ENCODE peak calls at places on chromosomes 12 and 14, in ten cellular contexts. Y is heart right ventricle, X is stomach, W is cardiac fibroblast, H is HFF-Myc, E is pancreas, C is GM23338, I is mucosa of descending colon, K is HepG2, B is Caco-2. M is an unnamed sample.

GRCh38 chr14:34721129-34721528 is 6.7 kb upstream of the CFL2 start:
- DNase-seq in Y (no peak), X (no peak), W (no peak), H (no peak), E (no peak), C (no peak), I (no peak), K (no peak), B (no peak), M (no peak)

GRCh38 chr14:100882026-100882967 is 21.2 kb downstream of the RTL1 start:
- DNase-seq in Y (no peak), X (no peak), W (no peak), H (no peak), E (no peak), C (no peak), I (no peak), K (no peak), B (no peak), M (no peak)

GRCh38 chr14:66530526-66530925 is 22.6 kb downstream of the GPHN start:
- DNase-seq in Y (no peak), X (no peak), W (no peak), H (no peak), E (no peak), C (no peak), I (peak), K (no peak), B (no peak), M (no peak)

GRCh38 chr12:132772551-132772950 is 10.9 kb upstream of the ANKLE2 start:
- DNase-seq in Y (no peak), X (peak), W (no peak), H (no peak), E (no peak), C (no peak), I (no peak), K (no peak), B (no peak), M (no peak)

GRCh38 chr14:77265561-77266335 is 5.3 kb downstream of the NGB start:
- DNase-seq in Y (no peak), X (no peak), W (no peak), H (no peak), E (no peak), C (peak), I (no peak), K (no peak), B (no peak), M (no peak)

GRCh38 chr14:22982477-22983245 is at the start of gene AJUBA:
- DNase-seq in Y (peak), X (peak), W (peak), H (peak), E (peak), C (peak), I (peak), K (peak), B (peak), M (peak)

GRCh38 chr12:9773216-9773877 is 12.6 kb upstream of the CD69 start:
- DNase-seq in Y (no peak), X (no peak), W (no peak), H (no peak), E (no peak), C (no peak), I (no peak), K (no peak), B (no peak), M (no peak)

GRCh38 chr12:1473418-1473817 is 121.0 kb downstream of the FBXL14 start:
- DNase-seq in Y (no peak), X (no peak), W (no peak), H (no peak), E (no peak), C (no peak), I (peak), K (no peak), B (no peak), M (no peak)

GRCh38 chr14:38982837-38983236 is 120.2 kb downstream of the SEC23A start:
- DNase-seq in Y (no peak), X (no peak), W (no peak), H (no peak), E (no peak), C (no peak), I (no peak), K (no peak), B (no peak), M (no peak)

GRCh38 chr14:79551591-79551990 is 659.7 kb downstream of the DIO2 start:
- DNase-seq in Y (no peak), X (no peak), W (no peak), H (no peak), E (no peak), C (no peak), I (no peak), K (no peak), B (peak), M (no peak)

GRCh38 chr14:20632831-20633771 is 8.4 kb downstream of the OR6S1 start:
- DNase-seq in Y (no peak), X (peak), W (peak), H (peak), E (peak), C (peak), I (peak), K (peak), B (peak), M (peak)

GRCh38 chr12:64739778-64740177 is 19.4 kb downstream of the GNS start:
- DNase-seq in Y (no peak), X (no peak), W (peak), H (no peak), E (no peak), C (no peak), I (no peak), K (no peak), B (no peak), M (no peak)

GRCh38 chr14:63045612-63046320 is 508 bp upstream of the KCNH5 start:
- DNase-seq in Y (no peak), X (no peak), W (peak), H (no peak), E (peak), C (peak), I (no peak), K (peak), B (no peak), M (no peak)

GRCh38 chr12:84397279-84397678 is 515.3 kb downstream of the SLC6A15 start:
- DNase-seq in Y (no peak), X (no peak), W (peak), H (no peak), E (no peak), C (no peak), I (no peak), K (no peak), B (no peak), M (peak)

GRCh38 chr14:25009891-25010290 is 40.1 kb downstream of the STXBP6 start:
- DNase-seq in Y (no peak), X (no peak), W (peak), H (peak), E (no peak), C (peak), I (no peak), K (peak), B (peak), M (no peak)

DNA sequence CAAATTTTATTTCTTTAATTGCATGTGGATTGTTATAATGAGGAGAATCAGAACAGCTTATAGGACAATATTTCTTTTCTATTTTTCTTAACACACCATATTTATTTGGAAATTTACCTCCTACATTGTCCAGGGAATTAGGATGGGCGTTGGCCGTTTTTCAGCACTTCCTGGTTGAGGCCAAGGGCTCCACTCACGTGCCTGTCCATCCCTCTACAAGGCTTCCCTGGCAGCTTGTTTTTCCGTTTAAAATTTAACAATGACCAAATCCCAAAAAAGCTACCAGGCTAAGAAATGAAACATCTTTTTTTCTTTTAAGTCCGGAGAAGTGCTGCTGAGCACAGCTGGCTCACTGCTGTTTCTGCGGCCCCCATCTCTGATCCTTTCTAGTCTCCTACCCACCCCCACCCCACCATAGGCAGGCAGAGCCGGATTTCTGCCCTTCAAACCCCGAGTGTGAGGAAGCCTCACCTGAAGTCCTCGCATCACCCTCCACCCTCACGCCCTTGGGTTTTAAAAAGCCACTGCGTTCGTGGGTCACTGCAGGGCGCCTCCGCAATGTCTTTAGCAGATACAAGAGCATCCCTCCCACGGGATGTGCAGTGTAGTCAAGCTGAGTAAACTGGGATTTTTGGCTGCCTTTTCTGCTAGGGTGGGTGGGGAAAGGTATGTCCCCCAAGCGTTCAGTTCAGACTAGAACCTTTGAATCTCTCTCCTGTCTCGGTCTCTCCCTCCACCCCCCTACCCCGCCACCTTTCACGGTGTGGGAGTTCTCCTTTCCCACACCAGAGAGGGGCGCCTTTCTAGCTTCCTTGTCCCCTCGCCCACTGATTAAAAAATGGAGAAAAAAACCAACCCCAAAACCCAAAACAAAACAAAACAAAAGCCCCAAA is 767 bp upstream of the FAR2 start:
- DNase-seq in Y (peak), X (no peak), W (peak), H (peak), E (no peak), C (no peak), I (peak), K (no peak), B (no peak), M (no peak)
- TF ChIP-seq CTCF in Y (no peak), X (no peak), W (no peak), H (no peak), E (no peak), C (no peak), I (no peak), K (no peak), B (no peak), M (no peak)

DNA sequence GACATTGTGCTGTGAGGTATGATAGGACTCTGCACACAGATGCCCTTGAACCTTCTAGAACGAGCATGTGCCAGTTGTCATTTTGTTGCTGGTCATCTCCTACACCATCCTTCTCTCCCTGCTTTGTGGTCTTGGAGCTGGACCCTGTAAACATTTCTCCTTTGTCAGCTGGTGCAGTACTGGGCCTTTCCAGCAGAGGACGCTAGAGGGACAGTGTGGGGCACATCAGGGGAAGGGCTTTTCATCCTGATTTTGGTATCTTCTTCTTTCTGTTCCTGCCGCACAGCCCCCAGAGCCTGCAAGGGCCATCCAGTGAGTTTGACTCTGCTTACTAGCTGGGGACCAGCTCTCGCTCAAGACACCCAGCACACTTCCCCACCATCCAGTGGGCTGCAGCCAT is 484.6 kb downstream of the AACS start:
- DNase-seq in Y (no peak), X (no peak), W (no peak), H (no peak), E (no peak), C (peak), I (no peak), K (no peak), B (no peak), M (no peak)
- TF ChIP-seq CTCF in Y (no peak), X (no peak), W (peak), H (peak), E (no peak), C (peak), I (no peak), K (peak), B (peak), M (peak)

GRCh38 chr14:58947816-58948440 is 240.5 kb upstream of the DAAM1 start:
- DNase-seq in Y (no peak), X (no peak), W (peak), H (no peak), E (no peak), C (peak), I (peak), K (no peak), B (no peak), M (no peak)
- TF ChIP-seq CTCF in Y (no peak), X (no peak), W (no peak), H (no peak), E (no peak), C (peak), I (no peak), K (no peak), B (no peak), M (no peak)

GRCh38 chr12:32126720-32127119 is 20.1 kb downstream of the BICD1 start:
- DNase-seq in Y (no peak), X (no peak), W (peak), H (no peak), E (no peak), C (no peak), I (no peak), K (no peak), B (no peak), M (no peak)

GRCh38 chr12:32134144-32134888 is 27.7 kb downstream of the BICD1 start:
- DNase-seq in Y (no peak), X (no peak), W (peak), H (no peak), E (no peak), C (peak), I (peak), K (no peak), B (no peak), M (no peak)

GRCh38 chr12:32135967-32136366 is 29.3 kb downstream of the BICD1 start:
- DNase-seq in Y (no peak), X (no peak), W (no peak), H (no peak), E (no peak), C (no peak), I (no peak), K (peak), B (no peak), M (peak)

GRCh38 chr12:32136404-32136803 is 29.8 kb downstream of the BICD1 start:
- DNase-seq in Y (no peak), X (no peak), W (no peak), H (no peak), E (no peak), C (no peak), I (no peak), K (no peak), B (no peak), M (no peak)

GRCh38 chr12:32131666-32132065 is 25.0 kb downstream of the BICD1 start:
- DNase-seq in Y (no peak), X (no peak), W (no peak), H (no peak), E (no peak), C (no peak), I (no peak), K (peak), B (no peak), M (no peak)
- TF ChIP-seq CTCF in Y (no peak), X (no peak), W (no peak), H (no peak), E (no peak), C (no peak), I (no peak), K (no peak), B (no peak), M (no peak)

DNA sequence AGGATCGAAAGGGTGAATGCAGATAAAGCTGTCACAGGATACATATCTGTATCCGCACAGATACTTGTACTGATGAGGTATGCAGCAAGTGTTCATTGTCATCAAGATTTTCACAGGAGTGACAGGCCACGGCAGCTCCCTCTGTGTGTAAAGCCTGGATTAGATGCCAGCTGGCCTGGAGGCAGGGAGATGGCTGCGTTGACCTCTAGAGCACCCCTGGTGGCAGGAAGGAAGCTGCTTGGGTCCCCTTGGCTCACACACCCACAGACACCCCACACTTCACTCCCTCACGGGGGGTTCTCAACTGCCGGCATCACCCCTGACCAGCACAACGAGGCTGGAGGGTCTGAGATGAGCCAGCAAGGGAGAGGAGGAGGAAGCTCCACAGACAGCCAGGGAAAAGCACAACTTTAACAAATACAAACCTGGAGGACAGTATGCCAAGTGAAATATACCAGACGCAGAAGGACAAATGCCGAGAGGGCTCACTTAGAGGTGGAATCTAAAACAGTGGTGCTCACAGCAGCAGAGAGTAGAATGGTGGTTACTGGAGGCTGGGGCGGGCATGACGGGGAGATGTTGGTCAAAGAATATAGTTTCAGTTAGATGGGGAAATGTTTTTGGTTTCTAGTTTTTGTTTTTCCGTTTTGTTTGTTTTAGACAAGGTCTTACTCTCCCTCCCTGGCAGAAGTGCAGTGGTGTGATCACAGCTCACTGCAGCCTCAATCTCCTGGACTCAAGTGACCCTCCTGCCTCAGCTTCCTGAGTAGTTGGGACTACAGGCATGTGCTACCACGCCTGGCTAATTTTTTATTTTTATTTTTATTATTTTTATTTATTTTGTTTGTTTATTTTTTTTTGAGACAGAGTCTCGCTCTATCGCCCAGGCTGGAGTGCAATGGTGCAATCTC is 45.7 kb downstream of the TEAD4 start:
- DNase-seq in Y (no peak), X (no peak), W (no peak), H (no peak), E (peak), C (peak), I (no peak), K (no peak), B (peak), M (no peak)
- TF ChIP-seq CTCF in Y (peak), X (no peak), W (peak), H (peak), E (peak), C (peak), I (no peak), K (peak), B (peak), M (peak)

DNA sequence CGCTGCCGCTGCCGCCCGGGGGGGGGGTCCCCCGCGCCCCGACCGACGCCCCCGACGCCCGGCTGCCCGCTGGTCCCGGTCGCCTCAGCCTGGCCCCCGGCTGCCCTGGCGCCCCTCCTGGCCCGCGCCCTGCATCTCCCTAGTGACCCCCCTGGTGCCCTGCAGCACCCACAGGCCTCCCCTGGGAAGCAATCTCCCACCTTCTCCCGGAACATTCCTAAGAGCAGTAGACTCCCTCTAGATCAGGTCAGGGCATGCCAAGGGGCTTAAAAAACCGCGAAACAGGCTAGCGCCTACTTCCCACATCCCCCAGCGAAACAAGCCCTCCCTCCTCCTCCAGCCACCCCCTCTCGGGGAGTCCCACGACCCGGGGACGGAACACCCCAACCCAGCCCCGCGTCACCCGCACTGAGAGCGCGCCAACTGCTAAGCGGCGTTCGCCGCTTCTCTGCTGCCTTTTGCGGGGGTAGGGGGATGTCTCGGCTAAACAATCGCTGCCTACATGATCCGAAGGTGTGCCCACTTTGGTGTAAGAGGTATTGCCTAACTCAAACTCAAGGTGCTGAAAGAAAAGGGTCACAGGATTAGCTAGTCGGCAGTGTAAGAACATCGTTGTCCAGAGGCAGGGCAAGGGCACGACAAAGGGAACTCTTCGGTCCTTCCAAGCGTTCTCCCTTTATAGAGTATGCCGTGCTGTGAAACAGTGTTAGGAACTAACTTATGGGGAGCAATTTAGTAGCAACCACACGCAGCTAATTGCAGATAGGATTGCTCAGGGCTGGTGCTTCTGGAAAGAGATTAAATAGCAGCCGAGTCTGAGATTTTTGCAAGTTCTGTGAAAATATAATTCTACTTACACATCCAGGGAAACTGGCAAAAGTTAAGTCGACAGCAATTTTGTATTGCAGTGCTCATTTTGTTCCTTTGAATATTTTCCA is 617 bp upstream of the NTN4 start:
- DNase-seq in Y (peak), X (no peak), W (peak), H (no peak), E (peak), C (peak), I (peak), K (no peak), B (peak), M (no peak)
- TF ChIP-seq CTCF in Y (no peak), X (no peak), W (no peak), H (no peak), E (no peak), C (no peak), I (no peak), K (peak), B (no peak), M (no peak)

GRCh38 chr12:94980577-94980976 is 22.9 kb downstream of the NDUFA12 start:
- DNase-seq in Y (no peak), X (no peak), W (peak), H (no peak), E (no peak), C (no peak), I (no peak), K (no peak), B (no peak), M (peak)
- TF ChIP-seq CTCF in Y (peak), X (no peak), W (no peak), H (no peak), E (no peak), C (peak), I (no peak), K (peak), B (no peak), M (peak)

GRCh38 chr14:52129733-52130132 is 60.9 kb upstream of the NID2 start:
- DNase-seq in Y (no peak), X (no peak), W (no peak), H (no peak), E (no peak), C (no peak), I (no peak), K (no peak), B (no peak), M (no peak)

GRCh38 chr14:52125885-52126284 is 57.0 kb upstream of the NID2 start:
- DNase-seq in Y (no peak), X (no peak), W (no peak), H (no peak), E (no peak), C (no peak), I (no peak), K (no peak), B (no peak), M (no peak)

GRCh38 chr14:52131640-52132320 is 62.9 kb upstream of the NID2 start:
- DNase-seq in Y (peak), X (peak), W (peak), H (peak), E (peak), C (peak), I (peak), K (peak), B (peak), M (peak)
- TF ChIP-seq CTCF in Y (peak), X (peak), W (peak), H (peak), E (peak), C (peak), I (peak), K (peak), B (peak), M (peak)